ENCODE peak calls at places on chromosomes 4 and X, in six cellular contexts. One of them, this sample, is unnamed.

GRCh38 chrX:119467842-119468185 is 430 bp upstream of the SLC25A5 start:
- DNase-seq in testis: no peak
- DNase-seq in adrenal gland: no peak
- DNase-seq in Peyer's patch: no peak
- DNase-seq in tibial nerve: no peak
- DNase-seq in ovary: no peak
- DNase-seq in this sample: no peak

GRCh38 chrX:136146614-136147319 is 566 bp upstream of the FHL1 start:
- DNase-seq in ovary: peak; percentile 17
- DNase-seq in Peyer's patch: no peak
- DNase-seq in tibial nerve: no peak
- DNase-seq in adrenal gland: no peak
- DNase-seq in testis: no peak
- DNase-seq in this sample: peak; percentile 8

GRCh38 chr4:95627709-95628108 is 78.9 kb upstream of the UNC5C start:
- DNase-seq in tibial nerve: no peak
- DNase-seq in adrenal gland: no peak
- DNase-seq in ovary: no peak
- DNase-seq in Peyer's patch: no peak
- DNase-seq in testis: no peak
- DNase-seq in this sample: no peak

GRCh38 chr4:37453361-37454262 is 209.1 kb downstream of the NWD2 start:
- DNase-seq in ovary: no peak
- DNase-seq in adrenal gland: peak; percentile 41
- DNase-seq in Peyer's patch: peak; percentile 86
- DNase-seq in tibial nerve: peak; percentile 19
- DNase-seq in testis: peak; percentile 75
- DNase-seq in this sample: peak; percentile 74

GRCh38 chrX:44529315-44529714 is 13.3 kb downstream of the FUNDC1 start:
- DNase-seq in adrenal gland: no peak
- DNase-seq in Peyer's patch: no peak
- DNase-seq in testis: no peak
- DNase-seq in ovary: no peak
- DNase-seq in tibial nerve: no peak
- DNase-seq in this sample: no peak

GRCh38 chrX:97158270-97158669 is 274.6 kb downstream of the RPA4 start:
- DNase-seq in tibial nerve: no peak
- DNase-seq in Peyer's patch: no peak
- DNase-seq in ovary: no peak
- DNase-seq in adrenal gland: no peak
- DNase-seq in testis: no peak
- DNase-seq in this sample: no peak

GRCh38 chrX:150316564-150316963 is 46.6 kb upstream of the MAMLD1 start:
- DNase-seq in adrenal gland: no peak
- DNase-seq in tibial nerve: no peak
- DNase-seq in testis: no peak
- DNase-seq in ovary: no peak
- DNase-seq in Peyer's patch: no peak
- DNase-seq in this sample: no peak

GRCh38 chr4:139176299-139177048 is 544 bp downstream of the ELF2 start:
- DNase-seq in tibial nerve: peak; percentile 77
- DNase-seq in Peyer's patch: peak; percentile 85
- DNase-seq in adrenal gland: peak; percentile 88
- DNase-seq in testis: peak; percentile 88
- DNase-seq in ovary: peak; percentile 76
- DNase-seq in this sample: peak; percentile 83

GRCh38 chr4:109389367-109390118 is 44.1 kb upstream of the SEC24B start:
- DNase-seq in tibial nerve: no peak
- DNase-seq in testis: no peak
- DNase-seq in ovary: peak; percentile 19
- DNase-seq in adrenal gland: peak; percentile 18
- DNase-seq in Peyer's patch: no peak
- DNase-seq in this sample: no peak

GRCh38 chrX:86148024-86148511 is at the start of gene DACH2:
- DNase-seq in Peyer's patch: peak; percentile 68
- DNase-seq in ovary: peak; percentile 77
- DNase-seq in testis: peak; percentile 83
- DNase-seq in adrenal gland: peak; percentile 83
- DNase-seq in tibial nerve: peak; percentile 19
- DNase-seq in this sample: peak; percentile 86

GRCh38 chrX:144730486-144730885 is 516.8 kb upstream of the SPANXN1 start:
- DNase-seq in tibial nerve: no peak
- DNase-seq in adrenal gland: no peak
- DNase-seq in ovary: no peak
- DNase-seq in testis: no peak
- DNase-seq in Peyer's patch: no peak
- DNase-seq in this sample: no peak

GRCh38 chr4:1872918-1873269 is 1.7 kb downstream of the NSD2 start:
- DNase-seq in Peyer's patch: no peak
- DNase-seq in ovary: no peak
- DNase-seq in adrenal gland: no peak
- DNase-seq in testis: no peak
- DNase-seq in tibial nerve: no peak
- DNase-seq in this sample: no peak
- H3K4me3 ChIP-seq in Peyer's patch: no peak overlapping the region
- H3K4me3 ChIP-seq in ovary: no peak overlapping the region
- H3K4me3 ChIP-seq in adrenal gland: no peak overlapping the region
- H3K4me3 ChIP-seq in testis: no peak overlapping the region
- H3K4me3 ChIP-seq in tibial nerve: no peak overlapping the region
- H3K4me3 ChIP-seq in this sample: no peak overlapping the region

DNA sequence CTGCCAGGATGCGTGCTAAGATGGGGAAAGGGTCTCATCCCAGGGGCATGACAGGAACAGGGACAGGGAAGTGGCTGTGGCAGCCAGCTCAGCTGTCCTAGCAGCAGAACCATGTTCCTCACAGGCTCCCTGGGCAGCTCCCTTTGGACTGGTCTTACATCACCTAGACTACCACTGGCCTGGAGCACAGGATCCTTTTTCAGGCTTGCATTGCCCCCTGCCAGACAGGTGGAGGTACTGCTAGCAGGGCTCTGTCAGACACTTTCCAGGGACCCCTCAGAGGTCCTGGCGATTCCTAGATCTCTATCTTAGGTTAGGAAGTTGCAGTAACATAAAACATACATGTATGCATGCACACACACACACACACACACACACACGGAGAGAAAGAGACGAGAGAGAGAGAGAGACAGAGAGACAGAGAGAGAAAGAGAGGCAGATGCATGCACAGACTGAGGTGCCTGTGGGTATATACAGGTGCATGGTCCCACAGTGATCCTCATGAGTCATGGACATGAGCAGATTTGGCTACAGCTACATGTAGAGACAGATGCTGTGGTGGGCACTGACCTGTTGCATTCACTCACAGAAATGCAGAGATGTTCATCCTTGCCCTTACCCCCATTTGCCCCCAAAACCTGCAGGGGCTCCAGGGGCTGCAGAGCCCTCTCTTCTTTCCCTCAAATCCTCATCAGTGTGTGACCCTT is 63.6 kb downstream of the STARD8 start:
- DNase-seq in Peyer's patch: peak; percentile 53
- DNase-seq in testis: peak; percentile 28
- DNase-seq in ovary: peak; percentile 27
- DNase-seq in adrenal gland: peak; percentile 36
- DNase-seq in tibial nerve: peak; percentile 28
- DNase-seq in this sample: peak; percentile 30
- TF ChIP-seq CTCF in Peyer's patch: no peak
- TF ChIP-seq CTCF in testis: peak; percentile 48
- TF ChIP-seq CTCF in ovary: no peak
- TF ChIP-seq CTCF in adrenal gland: peak; percentile 56
- TF ChIP-seq CTCF in tibial nerve: peak; percentile 71
- TF ChIP-seq CTCF in this sample: no peak

GRCh38 chrX:129932137-129932791 is 26.3 kb downstream of the UTP14A start:
- DNase-seq in tibial nerve: peak; percentile 85
- DNase-seq in testis: peak; percentile 92
- DNase-seq in Peyer's patch: peak; percentile 96
- DNase-seq in adrenal gland: peak; percentile 95
- DNase-seq in ovary: peak; percentile 86
- DNase-seq in this sample: peak; percentile 90
- TF ChIP-seq POLR2A in tibial nerve: no peak
- TF ChIP-seq POLR2A in testis: no peak
- TF ChIP-seq POLR2A in Peyer's patch: peak; percentile 28
- TF ChIP-seq POLR2A in adrenal gland: no peak
- TF ChIP-seq POLR2A in ovary: peak; percentile 25
- TF ChIP-seq POLR2A in this sample: no peak

DNA sequence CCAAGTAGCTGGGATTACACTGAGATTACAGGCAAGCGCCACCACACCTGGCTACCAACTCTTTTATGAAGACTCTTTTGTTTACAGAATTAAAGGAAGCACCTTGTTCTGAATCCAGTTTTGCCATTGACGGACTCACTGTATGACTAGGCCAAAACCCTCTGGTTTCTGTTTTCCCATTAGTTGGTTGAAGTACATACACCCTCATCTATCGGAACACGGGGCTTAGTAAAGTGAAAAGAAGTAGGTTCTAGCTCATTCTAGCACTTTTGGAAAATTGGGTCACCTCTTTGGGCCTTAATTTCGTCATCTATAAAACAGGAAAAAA is 360.4 kb upstream of the ZCCHC13 start:
- DNase-seq in Peyer's patch: no peak
- DNase-seq in adrenal gland: no peak
- DNase-seq in ovary: no peak
- DNase-seq in testis: no peak
- DNase-seq in tibial nerve: no peak
- DNase-seq in this sample: no peak
- H3K4me3 ChIP-seq in Peyer's patch: peak overlapping the region; percentile 68
- H3K4me3 ChIP-seq in adrenal gland: no peak overlapping the region
- H3K4me3 ChIP-seq in ovary: peak overlapping the region; percentile 73
- H3K4me3 ChIP-seq in testis: peak overlapping the region; percentile 69
- H3K4me3 ChIP-seq in tibial nerve: peak overlapping the region; percentile 96
- H3K4me3 ChIP-seq in this sample: no peak overlapping the region

GRCh38 chr4:32662803-32663202 is 1942.6 kb downstream of the PCDH7 start:
- DNase-seq in tibial nerve: no peak
- DNase-seq in adrenal gland: no peak
- DNase-seq in ovary: no peak
- DNase-seq in Peyer's patch: no peak
- DNase-seq in testis: no peak
- DNase-seq in this sample: no peak
- TF ChIP-seq CTCF in tibial nerve: no peak
- TF ChIP-seq CTCF in adrenal gland: no peak
- TF ChIP-seq CTCF in ovary: no peak
- TF ChIP-seq CTCF in Peyer's patch: no peak
- TF ChIP-seq CTCF in testis: no peak
- TF ChIP-seq CTCF in this sample: no peak